ENCODE peak calls at places on chromosome 10, in nine cellular contexts. Y, M, X, A, Q, L, W, Z and K are unnamed samples.

GRCh38 chr10:93815304-93816091 is 57.8 kb downstream of the LGI1 start:
- DNase-seq in L (no peak), W (no peak), Y (no peak), Q (no peak), M (no peak), Z (no peak), A (no peak), X (no peak), K (peak; percentile 2)

GRCh38 chr10:16947071-16947470 is 129.8 kb upstream of the RSU1 start:
- DNase-seq in Z (no peak), Q (no peak), Y (no peak), A (no peak), M (no peak), W (no peak), X (no peak), L (no peak), K (no peak)

GRCh38 chr10:117503170-117503885 is 39.2 kb upstream of the EMX2 start:
- DNase-seq in X (no peak), A (no peak), Q (no peak), Z (peak; percentile 58), M (no peak), W (no peak), L (no peak), Y (no peak), K (no peak)

GRCh38 chr10:62851449-62851848 is 35.3 kb upstream of the EGR2 start:
- DNase-seq in A (no peak), Y (peak; percentile 27), Q (no peak), W (peak; percentile 1), X (peak; percentile 10), Z (no peak), L (no peak), M (no peak), K (no peak)

GRCh38 chr10:111481271-111482073 is 404.6 kb downstream of the ADRA2A start:
- DNase-seq in X (no peak), A (no peak), Y (no peak), M (no peak), Z (no peak), Q (no peak), L (no peak), W (no peak), K (no peak)

GRCh38 chr10:79320785-79321493 is 26.3 kb upstream of the PPIF start:
- DNase-seq in A (no peak), Z (no peak), M (no peak), Y (peak; percentile 50), X (no peak), L (no peak), W (peak; percentile 94), Q (no peak), K (no peak)

GRCh38 chr10:97724341-97724941 is 10.9 kb downstream of the MARVELD1 start:
- DNase-seq in A (no peak), L (no peak), X (peak; percentile 54), M (no peak), W (peak; percentile 80), Y (peak; percentile 60), Q (no peak), Z (peak; percentile 19), K (no peak)

GRCh38 chr10:15836797-15837196 is 23.5 kb downstream of the MINDY3 start:
- DNase-seq in X (no peak), W (no peak), Y (no peak), A (no peak), Q (no peak), L (no peak), Z (no peak), M (no peak), K (no peak)

GRCh38 chr10:93420091-93420490 is 62.0 kb downstream of the MYOF start:
- DNase-seq in X (no peak), A (no peak), Q (no peak), W (peak; percentile 35), Y (no peak), M (no peak), Z (no peak), L (no peak), K (no peak)

GRCh38 chr10:22652988-22653431 is 61.4 kb downstream of the PIP4K2A start:
- DNase-seq in Y (no peak), X (no peak), M (no peak), Q (no peak), W (no peak), Z (no peak), L (peak; percentile 61), A (no peak), K (no peak)

GRCh38 chr10:102744374-102745051 is 765 bp downstream of the WBP1L start:
- DNase-seq in W (peak; percentile 16), Y (peak; percentile 56), L (no peak), X (no peak), A (no peak), Q (peak; percentile 51), M (no peak), Z (peak; percentile 74), K (no peak)
- TF ChIP-seq POLR2A in W (no peak), Y (no peak), L (no peak), X (no peak), A (no peak), Q (no peak), M (peak; percentile 16), Z (no peak), K (no peak)

GRCh38 chr10:26534384-26534783 is 96.2 kb downstream of the APBB1IP start:
- DNase-seq in L (no peak), X (no peak), Q (no peak), Z (no peak), A (no peak), M (peak; percentile 44), Y (peak; percentile 4), W (no peak), K (peak; percentile 42)

GRCh38 chr10:26527018-26527417 is 88.9 kb downstream of the APBB1IP start:
- DNase-seq in M (no peak), L (no peak), W (no peak), Y (no peak), X (no peak), Z (no peak), A (no peak), Q (no peak), K (no peak)

GRCh38 chr10:26528048-26528447 is 89.9 kb downstream of the APBB1IP start:
- DNase-seq in Z (no peak), X (no peak), W (no peak), L (no peak), M (no peak), Q (no peak), Y (no peak), A (no peak), K (no peak)

GRCh38 chr10:26524161-26524831 is 86.2 kb downstream of the APBB1IP start:
- DNase-seq in W (no peak), Q (no peak), Y (no peak), M (no peak), A (no peak), X (no peak), Z (no peak), L (no peak), K (no peak)

GRCh38 chr10:26528715-26529393 is 90.7 kb downstream of the APBB1IP start:
- DNase-seq in M (no peak), Y (no peak), Q (no peak), W (no peak), X (no peak), L (no peak), A (no peak), Z (no peak), K (no peak)
- TF ChIP-seq POLR2A in M (no peak), Y (no peak), Q (no peak), W (no peak), X (no peak), L (no peak), A (no peak), Z (no peak), K (no peak)

GRCh38 chr10:13161267-13162012 is at the start of gene MCM10:
- DNase-seq in Y (peak; percentile 99), Z (peak; percentile 99), M (peak; percentile 98), A (peak; percentile 97), X (peak; percentile 99), Q (peak; percentile 98), L (peak; percentile 96), W (peak; percentile 100), K (peak; percentile 95)
- TF ChIP-seq POLR2A in Y (peak; percentile 68), Z (no peak), M (peak; percentile 73), A (no peak), X (no peak), Q (no peak), L (no peak), W (no peak), K (peak; percentile 79)

DNA sequence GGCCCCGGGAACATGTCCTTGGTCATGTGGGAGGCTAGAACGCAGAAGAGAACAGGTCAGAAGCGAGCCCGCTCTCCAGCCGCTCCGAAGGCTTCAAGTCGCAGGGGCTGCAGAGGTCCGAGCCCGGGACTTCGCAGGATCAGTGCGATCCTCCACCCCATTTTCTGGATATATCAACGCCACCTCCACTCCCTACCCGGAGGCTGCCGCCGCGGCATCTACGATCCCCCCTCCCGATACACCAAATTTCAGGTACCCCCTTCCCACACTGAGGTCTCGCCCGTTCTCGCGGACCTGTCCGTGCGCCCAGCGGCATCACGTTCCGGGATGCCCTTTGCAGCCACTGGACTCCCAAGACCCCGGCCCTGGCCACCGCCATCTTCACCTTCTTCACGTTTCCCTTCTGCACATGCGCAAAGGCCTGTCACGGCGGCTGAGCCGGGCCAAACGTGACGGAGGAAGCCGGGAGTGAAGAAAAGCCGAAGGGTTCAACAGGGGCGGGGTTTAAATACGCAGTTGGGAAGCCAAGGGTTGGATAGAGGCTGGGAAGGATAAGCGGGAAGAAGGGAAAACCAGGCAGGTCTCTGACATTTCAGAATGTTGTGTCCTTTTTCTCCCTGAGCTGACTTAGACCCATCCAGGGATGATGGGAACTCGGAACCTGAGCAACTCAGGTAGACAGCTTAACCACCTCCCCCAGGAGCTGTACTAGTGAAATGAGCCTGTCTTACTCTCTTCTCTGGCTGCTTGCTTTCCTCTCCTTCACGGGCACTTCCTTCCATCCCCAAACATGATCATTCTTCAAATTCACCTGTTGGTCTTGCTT is at the start of gene NDUFB8:
- DNase-seq in X (peak; percentile 94), W (peak; percentile 72), Y (peak; percentile 90), M (peak; percentile 49), Z (peak; percentile 92), A (peak; percentile 94), Q (peak; percentile 91), L (peak; percentile 89), K (peak; percentile 79)
- TF ChIP-seq POLR2A in X (peak; percentile 65), W (peak; percentile 8), Y (peak; percentile 83), M (peak; percentile 82), Z (peak; percentile 65), A (no peak), Q (peak; percentile 52), L (peak; percentile 42), K (peak; percentile 84)

DNA sequence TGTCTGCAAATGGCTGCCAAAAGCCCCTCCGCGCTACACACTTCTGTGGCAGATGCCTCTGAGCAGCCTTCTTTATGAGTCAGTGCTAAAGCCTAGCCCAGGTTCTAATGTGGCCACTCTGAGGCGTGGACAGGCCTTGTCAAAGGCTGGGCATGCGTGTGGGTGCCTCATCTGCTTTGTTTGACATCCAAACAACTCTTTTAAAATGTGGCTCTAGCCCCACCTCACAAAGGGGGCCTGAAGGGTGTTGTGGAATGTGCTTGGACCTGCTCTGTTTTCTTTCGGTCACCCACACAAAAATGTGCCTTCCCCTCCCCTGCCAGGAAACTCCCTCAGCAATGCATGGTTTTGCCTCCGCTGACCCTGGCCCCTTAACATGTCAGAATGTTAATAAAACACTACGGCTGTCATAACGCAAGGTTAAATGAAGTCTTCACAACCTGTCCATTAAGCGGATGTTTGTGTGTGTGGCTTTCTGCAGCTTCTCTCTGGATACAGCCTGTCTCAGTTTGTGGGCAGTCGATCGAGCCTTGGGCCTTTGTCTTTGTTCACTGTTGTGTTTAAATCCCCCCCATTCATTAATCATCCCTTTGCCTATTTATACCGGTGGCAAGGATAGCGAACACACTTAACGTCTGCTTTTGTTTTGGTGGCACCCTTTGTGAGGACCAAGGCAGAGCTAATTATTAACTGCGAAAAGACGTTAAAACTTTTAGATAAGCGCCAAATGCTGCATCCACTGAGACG is 718.9 kb downstream of the LRMDA start:
- DNase-seq in Y (no peak), Q (no peak), Z (no peak), M (no peak), W (peak; percentile 27), L (no peak), A (no peak), X (no peak), K (no peak)
- TF ChIP-seq POLR2A in Y (no peak), Q (no peak), Z (no peak), M (no peak), W (no peak), L (no peak), A (no peak), X (no peak), K (no peak)